ENCODE peak calls at places on chromosomes 7 and 10, in nine cellular contexts. W, X, H, N, I, B, M, O and S are unnamed samples.

GRCh38 chr10:69600761-69601330 is 27.6 kb upstream of the NEUROG3 start:
- DNase-seq in W (no peak), X (no peak), H (no peak), N (no peak), I (no peak), B (no peak), M (no peak), O (no peak), S (no peak)

GRCh38 chr10:94049911-94050310 is 56.2 kb downstream of the PLCE1 start:
- DNase-seq in W (no peak), X (no peak), H (no peak), N (no peak), I (no peak), B (no peak), M (no peak), O (no peak), S (no peak)

GRCh38 chr7:77727936-77728701 is 31.9 kb downstream of the RSBN1L start:
- DNase-seq in W (peak; percentile 51), X (no peak), H (peak; percentile 67), N (no peak), I (no peak), B (no peak), M (no peak), O (peak; percentile 37), S (peak; percentile 50)

GRCh38 chr10:50439187-50439586 is 184.6 kb downstream of the SGMS1 start:
- DNase-seq in W (no peak), X (no peak), H (no peak), N (no peak), I (no peak), B (no peak), M (no peak), O (no peak), S (no peak)

GRCh38 chr7:100013328-100013676 is 2.1 kb upstream of the ZKSCAN1 start:
- DNase-seq in W (no peak), X (no peak), H (no peak), N (no peak), I (no peak), B (no peak), M (no peak), O (no peak), S (no peak)

GRCh38 chr7:34227525-34227924 is 322.2 kb downstream of the BMPER start:
- DNase-seq in W (no peak), X (no peak), H (peak; percentile 28), N (no peak), I (no peak), B (no peak), M (no peak), O (no peak), S (no peak)

GRCh38 chr10:126315471-126316177 is 72.7 kb downstream of the ADAM12 start:
- DNase-seq in W (no peak), X (no peak), H (no peak), N (no peak), I (no peak), B (no peak), M (no peak), O (no peak), S (no peak)

GRCh38 chr10:102117391-102118159 is 2.6 kb downstream of the LDB1 start:
- DNase-seq in W (peak; percentile 89), X (peak; percentile 95), H (peak; percentile 81), N (peak; percentile 88), I (peak; percentile 81), B (peak; percentile 91), M (no peak), O (no peak), S (peak; percentile 80)

GRCh38 chr7:101128040-101128834 is 1.3 kb downstream of the SERPINE1 start:
- DNase-seq in W (no peak), X (no peak), H (peak; percentile 36), N (no peak), I (no peak), B (no peak), M (no peak), O (no peak), S (no peak)

GRCh38 chr7:101126651-101127459 is at the start of gene SERPINE1:
- DNase-seq in W (peak; percentile 83), X (peak; percentile 96), H (peak; percentile 98), N (peak; percentile 81), I (peak; percentile 74), B (peak; percentile 58), M (no peak), O (peak; percentile 68), S (peak; percentile 82)

GRCh38 chr7:101129603-101130117 is 2.8 kb downstream of the SERPINE1 start:
- DNase-seq in W (no peak), X (no peak), H (no peak), N (no peak), I (no peak), B (no peak), M (no peak), O (no peak), S (no peak)

GRCh38 chr7:101125989-101126650 is 784 bp upstream of the SERPINE1 start:
- DNase-seq in W (no peak), X (peak; percentile 79), H (peak; percentile 94), N (no peak), I (peak; percentile 23), B (peak; percentile 27), M (no peak), O (no peak), S (no peak)

DNA sequence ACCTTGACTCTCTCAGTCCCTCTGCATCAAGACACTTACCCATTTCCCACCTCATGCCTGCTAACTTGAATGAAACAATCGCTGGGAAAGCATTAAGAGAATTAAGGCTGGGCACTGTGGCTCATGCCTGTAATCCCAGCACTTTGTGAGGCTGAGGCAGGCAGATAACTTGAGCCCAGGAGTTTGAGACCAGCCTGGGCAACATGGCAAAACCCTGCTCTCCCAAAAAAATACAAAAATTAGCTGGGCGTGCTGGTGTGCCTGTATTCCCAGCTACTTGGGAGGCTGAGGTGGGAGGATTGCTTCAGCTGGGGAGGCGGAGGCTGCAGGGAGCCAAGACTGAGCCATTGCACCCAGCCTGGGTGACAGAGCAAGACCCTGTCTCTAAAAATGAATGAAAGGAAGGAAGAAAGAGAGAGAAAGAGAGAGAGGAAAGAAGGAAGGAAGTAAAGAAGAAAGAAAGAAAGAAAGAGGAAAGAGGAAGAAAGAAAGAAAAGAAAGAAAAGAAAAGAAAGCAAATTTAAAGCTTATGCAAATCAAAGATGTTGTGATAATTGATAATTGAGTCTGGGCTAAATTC is 646 bp downstream of the SERPINE1 start:
- DNase-seq in W (no peak), X (no peak), H (no peak), N (no peak), I (no peak), B (no peak), M (no peak), O (no peak), S (no peak)
- H3K4me3 ChIP-seq in W (peak overlapping the region; percentile 85), X (peak overlapping the region; percentile 21), H (peak overlapping the region; percentile 88), N (no peak overlapping the region), I (no peak overlapping the region), B (peak overlapping the region; percentile 37), M (no peak overlapping the region), O (no peak overlapping the region), S (peak overlapping the region; percentile 37)

DNA sequence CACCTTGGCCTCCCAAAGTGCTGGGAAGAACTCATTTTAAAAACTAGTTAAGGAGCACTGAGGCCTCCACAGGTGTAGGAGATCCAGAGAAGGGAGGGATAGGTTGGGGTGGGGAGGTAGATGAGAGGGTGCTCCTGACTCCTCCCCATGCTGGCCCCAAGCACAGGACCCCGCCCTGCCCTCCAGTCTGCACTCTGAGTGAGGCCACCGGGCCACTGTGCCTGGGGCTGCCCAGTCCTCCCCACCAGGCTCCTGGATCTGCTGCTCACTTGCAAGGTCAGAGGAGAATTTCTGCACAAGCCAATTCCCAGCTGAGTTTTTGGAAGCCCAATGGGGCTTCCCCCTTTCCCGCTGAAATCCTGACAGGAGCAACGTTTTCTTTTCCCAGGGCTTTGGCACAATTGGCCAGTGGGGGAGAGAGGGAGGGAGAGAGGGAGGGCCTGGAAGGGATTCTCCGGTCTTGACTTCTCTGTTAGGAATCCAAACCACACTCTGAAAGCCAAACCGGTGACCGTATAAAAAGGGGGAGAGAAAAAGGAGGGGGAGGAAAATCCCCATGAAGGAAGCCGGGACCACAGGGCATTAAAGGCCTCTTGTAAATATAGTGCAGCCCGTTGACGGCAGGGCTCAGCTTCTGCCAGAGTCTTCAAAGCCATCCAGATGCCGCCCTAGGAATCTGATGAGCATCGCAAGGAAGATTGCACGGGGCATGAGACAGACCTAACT is 116.2 kb downstream of the SH3PXD2A start:
- DNase-seq in W (no peak), X (peak; percentile 87), H (no peak), N (no peak), I (peak; percentile 40), B (no peak), M (no peak), O (no peak), S (peak; percentile 61)
- TF ChIP-seq POLR2AphosphoS5 in W (peak; percentile 25), X (peak; percentile 55), H (no peak), N (no peak), I (peak; percentile 19), B (no peak), M (no peak), O (no peak), S (no peak)

GRCh38 chr7:150568714-150569113 is 1.5 kb downstream of the GIMAP4 start:
- DNase-seq in W (no peak), X (no peak), H (peak; percentile 53), N (no peak), I (no peak), B (no peak), M (no peak), O (no peak), S (no peak)

GRCh38 chr7:150570712-150571465 is 3.7 kb downstream of the GIMAP4 start:
- DNase-seq in W (no peak), X (no peak), H (no peak), N (no peak), I (no peak), B (no peak), M (no peak), O (no peak), S (no peak)

GRCh38 chr7:150569245-150569644 is 2.1 kb downstream of the GIMAP4 start:
- DNase-seq in W (no peak), X (no peak), H (peak; percentile 19), N (peak; percentile 74), I (no peak), B (no peak), M (no peak), O (no peak), S (no peak)

GRCh38 chr7:150567846-150568245 is 656 bp downstream of the GIMAP4 start:
- DNase-seq in W (no peak), X (no peak), H (peak; percentile 47), N (no peak), I (no peak), B (no peak), M (no peak), O (no peak), S (no peak)

GRCh38 chr7:150572496-150572895 is 5.3 kb downstream of the GIMAP4 start:
- DNase-seq in W (no peak), X (no peak), H (no peak), N (peak; percentile 61), I (no peak), B (no peak), M (no peak), O (no peak), S (no peak)
- H3K4me3 ChIP-seq in W (no peak overlapping the region), X (no peak overlapping the region), H (no peak overlapping the region), N (no peak overlapping the region), I (no peak overlapping the region), B (no peak overlapping the region), M (no peak overlapping the region), O (no peak overlapping the region), S (no peak overlapping the region)

GRCh38 chr7:132518839-132519173 is 57.5 kb downstream of the PLXNA4 start:
- DNase-seq in W (no peak), X (no peak), H (no peak), N (no peak), I (no peak), B (no peak), M (no peak), O (no peak), S (no peak)

GRCh38 chr7:132518102-132518838 is 58.0 kb downstream of the PLXNA4 start:
- DNase-seq in W (peak; percentile 52), X (no peak), H (peak; percentile 14), N (no peak), I (no peak), B (no peak), M (no peak), O (peak; percentile 80), S (peak; percentile 83)

GRCh38 chr7:132514430-132514829 is 61.8 kb downstream of the PLXNA4 start:
- DNase-seq in W (no peak), X (no peak), H (no peak), N (no peak), I (no peak), B (no peak), M (no peak), O (no peak), S (no peak)

GRCh38 chr7:132519936-132520335 is 56.3 kb downstream of the PLXNA4 start:
- DNase-seq in W (no peak), X (no peak), H (no peak), N (no peak), I (no peak), B (no peak), M (no peak), O (no peak), S (no peak)

DNA sequence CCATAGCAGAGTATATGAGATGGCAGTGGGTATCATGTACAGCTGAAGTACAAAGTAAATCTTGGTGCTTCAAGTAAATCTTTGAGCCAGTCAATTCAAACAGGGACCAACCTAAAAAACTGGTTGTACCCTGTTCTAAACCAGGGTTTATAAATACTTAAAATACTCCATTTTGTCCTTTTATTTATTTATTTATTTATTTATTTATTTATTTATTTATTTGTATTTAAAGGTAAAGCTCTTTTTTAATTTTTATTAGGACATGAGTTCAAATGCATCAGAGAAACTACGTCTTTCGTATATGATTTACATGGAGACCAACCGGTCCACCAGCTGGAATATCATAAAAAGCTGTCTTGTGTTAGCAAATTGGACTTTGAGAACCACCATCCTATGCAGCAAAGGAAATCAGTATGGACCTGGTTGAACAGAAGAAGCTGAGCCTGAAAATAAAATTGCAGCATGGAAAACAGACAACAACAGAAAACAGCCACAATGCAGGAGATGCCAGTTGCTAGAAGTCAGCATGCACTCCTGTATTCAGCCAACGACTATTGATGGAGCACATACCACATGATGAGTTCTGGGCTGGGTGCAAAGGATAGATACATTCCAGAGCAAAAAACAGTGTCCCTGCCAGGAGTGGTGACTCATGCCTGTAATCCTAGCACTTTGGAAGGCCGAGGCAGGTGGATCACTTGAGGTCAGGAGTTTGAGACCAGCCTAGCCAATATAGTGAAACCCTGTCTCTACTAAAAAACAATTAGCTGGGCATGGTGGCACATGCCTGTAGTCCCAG is 60.0 kb downstream of the PLXNA4 start:
- DNase-seq in W (no peak), X (no peak), H (peak; percentile 17), N (no peak), I (no peak), B (no peak), M (no peak), O (no peak), S (no peak)
- TF ChIP-seq POLR2AphosphoS5 in W (no peak), X (peak; percentile 54), H (no peak), N (no peak), I (no peak), B (no peak), M (no peak), O (no peak), S (no peak)